ENCODE peak calls at places on chromosomes 13 and 19, in six cellular contexts. K is BE2C, L is fibroblast of the aortic adventitia, A is thoracic aorta, Z is bronchial epithelial cell, B is neural progenitor cell. X is an unnamed sample.

GRCh38 chr19:21970466-21970865 is 40.3 kb downstream of the ZNF208 start:
- DNase-seq in K (no peak), L (no peak), A (no peak), Z (no peak), B (no peak), X (no peak)

GRCh38 chr19:42254083-42254849 is 662 bp downstream of the ERF start:
- DNase-seq in K (peak; percentile 72), L (no peak), A (no peak), Z (no peak), B (peak; percentile 94), X (no peak)

GRCh38 chr13:75469087-75469486 is 12.9 kb downstream of the TBC1D4 start:
- DNase-seq in K (no peak), L (no peak), A (no peak), Z (no peak), B (peak; percentile 14), X (no peak)

GRCh38 chr19:21269813-21270212 is 59.4 kb downstream of the ZNF708 start:
- DNase-seq in K (no peak), L (no peak), A (no peak), Z (no peak), B (no peak), X (no peak)

GRCh38 chr19:21750586-21751128 is 16.7 kb downstream of the ZNF100 start:
- DNase-seq in K (no peak), L (no peak), A (no peak), Z (no peak), B (no peak), X (no peak)

GRCh38 chr19:42150940-42151339 is 18.7 kb upstream of the POU2F2 start:
- DNase-seq in K (no peak), L (no peak), A (no peak), Z (no peak), B (peak; percentile 35), X (no peak)

GRCh38 chr19:741506-742131 is 9.3 kb upstream of the MISP start:
- DNase-seq in K (no peak), L (no peak), A (no peak), Z (no peak), B (peak; percentile 70), X (no peak)

GRCh38 chr19:18961767-18962423 is 20.9 kb upstream of the HOMER3 start:
- DNase-seq in K (no peak), L (no peak), A (no peak), Z (no peak), B (peak; percentile 85), X (no peak)

GRCh38 chr19:46288896-46289588 is 7.8 kb upstream of the HIF3A start:
- DNase-seq in K (peak; percentile 44), L (peak; percentile 88), A (no peak), Z (peak; percentile 97), B (no peak), X (no peak)

GRCh38 chr13:85586422-85586831 is 212.8 kb downstream of the SLITRK6 start:
- DNase-seq in K (no peak), L (peak; percentile 2), A (no peak), Z (peak; percentile 99), B (no peak), X (no peak)

GRCh38 chr13:27573265-27573664 is 47.1 kb downstream of the LNX2 start:
- DNase-seq in K (no peak), L (no peak), A (no peak), Z (peak; percentile 89), B (no peak), X (no peak)

GRCh38 chr13:20482275-20482761 is 43.3 kb downstream of the CRYL1 start:
- DNase-seq in K (peak; percentile 21), L (peak; percentile 16), A (no peak), Z (peak; percentile 53), B (no peak), X (no peak)

GRCh38 chr13:23506821-23507210 is 63.4 kb upstream of the TNFRSF19 start:
- DNase-seq in K (peak; percentile 51), L (peak; percentile 83), A (no peak), Z (no peak), B (no peak), X (no peak)

GRCh38 chr13:77215543-77215942 is 111.4 kb downstream of the MYCBP2 start:
- DNase-seq in K (no peak), L (no peak), A (no peak), Z (no peak), B (no peak), X (no peak)

GRCh38 chr19:49368711-49369358 is 5.2 kb downstream of the DKKL1 start:
- DNase-seq in K (no peak), L (no peak), A (no peak), Z (peak; percentile 57), B (no peak), X (no peak)

GRCh38 chr19:840519-841206 is at the start of gene PRTN3:
- DNase-seq in K (no peak), L (no peak), A (no peak), Z (no peak), B (no peak), X (no peak)

DNA sequence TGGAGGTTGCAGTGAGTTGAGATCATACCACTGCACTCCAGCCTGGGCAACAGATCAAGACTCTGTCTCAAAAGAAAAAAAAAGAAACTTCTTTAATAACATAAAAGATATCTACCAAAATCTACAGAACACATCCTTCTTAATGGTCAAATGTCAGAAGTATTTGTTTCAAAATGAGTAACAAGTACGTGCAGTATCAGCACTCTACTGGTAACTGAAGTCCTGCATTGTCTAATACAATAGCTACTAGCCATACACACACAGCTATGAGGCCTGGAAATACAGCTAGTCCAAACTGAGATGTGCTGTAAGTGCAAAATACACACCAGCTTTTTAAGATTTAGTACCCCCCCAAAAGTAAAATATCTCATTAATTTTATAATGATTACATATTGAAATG is 88.1 kb downstream of the TSC22D1 start:
- DNase-seq in K (no peak), L (no peak), A (no peak), Z (no peak), B (no peak), X (no peak)
- TF ChIP-seq CTCF in K (no peak), L (no peak), A (no peak), Z (no peak), B (no peak), X (no peak)

DNA sequence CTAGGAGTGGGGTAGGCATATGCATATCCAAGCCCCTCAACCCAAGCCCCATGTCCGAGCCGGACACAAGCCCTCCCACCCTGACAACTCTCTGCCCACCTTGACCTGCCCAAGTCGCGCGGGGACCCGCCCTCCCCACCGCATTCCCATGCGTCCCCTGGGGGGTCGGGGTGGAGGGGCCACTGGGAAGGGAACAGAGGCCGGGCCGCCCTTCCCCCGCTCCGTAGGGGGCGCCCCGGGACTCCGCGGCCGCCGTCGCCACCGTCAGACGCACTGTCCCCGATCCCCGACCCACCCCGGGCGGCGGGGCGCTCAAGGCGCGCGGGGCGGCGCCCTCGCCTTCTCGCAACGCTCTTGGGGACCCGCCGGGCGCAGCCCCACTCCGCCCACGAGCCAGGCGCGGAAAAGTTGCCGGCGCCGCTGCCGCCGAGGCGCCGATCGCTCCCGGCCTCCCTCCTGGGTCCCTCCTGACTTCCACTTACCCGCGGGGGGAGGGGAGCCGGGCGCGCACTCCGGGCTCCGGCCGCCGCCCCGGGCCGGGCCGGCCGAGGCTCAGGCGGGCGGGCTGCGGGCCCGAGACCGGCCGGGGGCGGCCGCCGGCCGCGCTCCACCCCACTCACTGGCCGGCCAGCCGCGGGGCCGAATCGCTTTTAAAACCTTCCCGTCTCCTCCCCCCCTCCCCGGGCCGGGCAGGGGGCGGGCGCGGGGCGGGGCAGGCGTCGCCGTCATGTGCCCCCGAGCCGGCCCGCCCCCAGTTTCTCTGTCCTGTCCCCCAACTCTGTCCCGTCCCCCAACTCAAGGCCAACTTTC is 34.4 kb upstream of the NANOS3 start:
- DNase-seq in K (peak; percentile 74), L (peak; percentile 67), A (peak; percentile 70), Z (no peak), B (peak; percentile 63), X (peak; percentile 62)
- TF ChIP-seq CTCF in K (no peak), L (no peak), A (no peak), Z (no peak), B (peak; percentile 34), X (no peak)

DNA sequence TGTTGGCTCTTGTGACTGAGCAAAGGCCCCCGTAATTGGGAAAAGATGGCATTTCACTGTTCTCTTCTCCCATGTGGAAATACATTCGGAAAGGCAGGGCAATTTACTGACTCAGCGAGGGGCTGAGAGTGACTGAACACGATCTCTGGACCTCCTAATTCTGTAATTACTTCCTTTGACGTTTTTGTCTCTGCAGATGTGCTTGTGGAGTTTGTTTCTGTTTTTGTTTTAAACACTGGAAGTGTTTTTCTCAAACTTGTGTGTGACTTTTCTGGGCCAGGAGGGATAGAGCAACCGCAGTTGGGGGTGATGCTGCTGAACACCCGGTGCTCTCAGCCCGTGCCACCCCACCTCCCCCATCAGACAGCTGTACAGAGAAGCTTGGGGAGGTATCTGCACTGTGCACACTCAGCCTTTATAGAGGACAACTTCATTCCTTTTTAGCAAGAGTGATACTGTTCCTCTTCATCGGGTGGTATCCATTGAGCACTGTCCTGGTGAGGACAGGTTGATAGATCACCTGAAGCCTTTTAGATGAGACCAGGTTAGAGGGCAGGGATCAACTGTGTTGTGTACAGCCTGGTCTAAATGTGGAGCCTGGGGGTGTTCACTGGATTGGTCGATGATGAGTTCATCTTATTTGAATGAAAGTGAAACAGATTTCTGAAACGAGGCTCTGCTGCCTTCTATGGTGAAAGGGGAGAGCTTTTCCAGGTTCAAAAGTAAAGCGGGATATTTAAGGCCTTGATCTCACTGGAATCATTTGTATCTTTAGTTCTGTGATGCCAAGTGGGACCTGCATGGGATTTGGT is 117.4 kb downstream of the ESD start:
- DNase-seq in K (peak; percentile 40), L (peak; percentile 69), A (no peak), Z (no peak), B (peak; percentile 39), X (no peak)
- TF ChIP-seq CTCF in K (no peak), L (peak; percentile 22), A (no peak), Z (no peak), B (no peak), X (no peak)

GRCh38 chr19:34393629-34394028 is 10.6 kb upstream of the PDCD2L start:
- DNase-seq in K (no peak), L (no peak), A (no peak), Z (no peak), B (no peak), X (no peak)
- TF ChIP-seq CTCF in K (no peak), L (no peak), A (no peak), Z (no peak), B (no peak), X (no peak)

GRCh38 chr19:29941828-29942403 is at the start of gene URI1:
- DNase-seq in K (peak; percentile 94), L (peak; percentile 71), A (peak; percentile 65), Z (peak; percentile 50), B (peak; percentile 94), X (peak; percentile 97)

GRCh38 chr19:29944415-29945012 is 2.5 kb downstream of the URI1 start:
- DNase-seq in K (no peak), L (no peak), A (no peak), Z (no peak), B (no peak), X (no peak)

GRCh38 chr19:29945017-29945416 is 3.0 kb downstream of the URI1 start:
- DNase-seq in K (no peak), L (no peak), A (no peak), Z (no peak), B (no peak), X (no peak)

GRCh38 chr19:29942404-29943261 is 594 bp downstream of the URI1 start:
- DNase-seq in K (peak; percentile 73), L (peak; percentile 11), A (no peak), Z (no peak), B (peak; percentile 84), X (peak; percentile 30)

DNA sequence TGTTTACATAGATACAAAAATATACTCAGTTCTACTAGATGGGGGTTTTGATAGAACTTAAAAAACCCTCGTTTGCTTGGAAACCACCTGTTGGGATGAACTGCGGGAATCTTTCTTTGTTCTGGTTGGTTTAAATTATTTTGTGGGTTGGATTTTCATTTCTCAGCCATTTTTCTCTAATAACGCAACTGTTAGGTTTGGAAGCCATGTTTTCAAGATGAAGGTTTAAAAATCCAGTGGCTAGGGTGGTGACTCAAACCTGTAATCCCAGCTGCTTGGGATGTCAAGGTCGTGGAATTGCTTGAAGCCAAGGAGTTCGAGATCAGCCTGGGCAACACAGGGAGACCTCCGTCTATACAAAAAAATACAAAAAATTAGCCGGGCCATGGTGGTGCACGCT is 1.6 kb downstream of the URI1 start:
- DNase-seq in K (no peak), L (peak; percentile 16), A (no peak), Z (no peak), B (no peak), X (no peak)
- TF ChIP-seq CTCF in K (no peak), L (no peak), A (no peak), Z (no peak), B (no peak), X (no peak)